ENCODE peak calls at places on chromosomes 3 and 15, in five cellular contexts. J, A, U, F and E are unnamed samples.

GRCh38 chr3:38059148-38059547 is 20.1 kb downstream of the DLEC1 start:
- DNase-seq in A (no peak), J (no peak), F (no peak), U (no peak), E (no peak)

GRCh38 chr3:17678116-17678741 is 64.2 kb downstream of the TBC1D5 start:
- DNase-seq in J (no peak), A (no peak), F (no peak), U (no peak), E (no peak)

GRCh38 chr15:36883705-36884355 is 216.5 kb downstream of the MEIS2 start:
- DNase-seq in U (peak; percentile 93), J (peak; percentile 66), F (no peak), A (peak; percentile 85), E (peak; percentile 44)

GRCh38 chr15:79943820-79944219 is 27.2 kb downstream of the BCL2A1 start:
- DNase-seq in F (no peak), U (no peak), J (peak; percentile 76), A (no peak), E (no peak)

GRCh38 chr3:14474363-14475081 is 65.6 kb downstream of the GRIP2 start:
- DNase-seq in A (no peak), U (no peak), J (no peak), F (no peak), E (no peak)

GRCh38 chr15:98311566-98312188 is 336.7 kb upstream of the IGF1R start:
- DNase-seq in F (no peak), U (peak; percentile 83), A (peak; percentile 84), J (peak; percentile 33), E (peak; percentile 50)

GRCh38 chr3:128496602-128497304 is 3.8 kb upstream of the GATA2 start:
- DNase-seq in J (no peak), U (peak; percentile 48), F (no peak), A (no peak), E (no peak)

GRCh38 chr3:24451461-24452099 is 43.1 kb downstream of the THRB start:
- DNase-seq in F (peak; percentile 91), J (no peak), A (no peak), U (no peak), E (no peak)

GRCh38 chr3:33131328-33132018 is 17.7 kb downstream of the CRTAP start:
- DNase-seq in F (peak; percentile 48), A (peak; percentile 76), U (peak; percentile 46), J (peak; percentile 41), E (peak; percentile 52)

GRCh38 chr3:126270145-126270811 is 86.9 kb downstream of the KLF15 start:
- DNase-seq in J (no peak), F (no peak), A (peak; percentile 84), U (no peak), E (no peak)

GRCh38 chr3:32384938-32385337 is 6.7 kb upstream of the CMTM7 start:
- DNase-seq in A (no peak), F (no peak), U (no peak), J (no peak), E (no peak)

GRCh38 chr3:55488398-55489055 is 1.4 kb upstream of the WNT5A start:
- DNase-seq in J (peak; percentile 81), A (peak; percentile 68), U (peak; percentile 76), F (no peak), E (no peak)

GRCh38 chr3:11346416-11346815 is 74.2 kb downstream of the ATG7 start:
- DNase-seq in U (no peak), A (no peak), F (peak; percentile 36), J (peak; percentile 63), E (no peak)

GRCh38 chr3:148540266-148540665 is 157.4 kb upstream of the AGTR1 start:
- DNase-seq in F (no peak), J (no peak), U (no peak), A (no peak), E (no peak)

GRCh38 chr3:53800041-53800440 is 46.2 kb downstream of the CHDH start:
- DNase-seq in J (no peak), A (no peak), U (no peak), F (no peak), E (no peak)

GRCh38 chr3:79983063-79983561 is 215.3 kb upstream of the ROBO1 start:
- DNase-seq in F (no peak), U (no peak), J (no peak), A (no peak), E (no peak)

GRCh38 chr3:8532251-8532831 is 30.7 kb downstream of the LMCD1 start:
- DNase-seq in U (no peak), J (no peak), A (no peak), F (no peak), E (no peak)

GRCh38 chr3:121871434-121871833 is 22.8 kb upstream of the SLC15A2 start:
- DNase-seq in U (no peak), A (no peak), J (no peak), F (no peak), E (no peak)

GRCh38 chr3:58326267-58326932 is 6.3 kb upstream of the PXK start:
- DNase-seq in A (no peak), F (no peak), J (no peak), U (no peak), E (no peak)

GRCh38 chr3:123660900-123661299 is 76.0 kb upstream of the HACD2 start:
- DNase-seq in U (peak; percentile 84), A (peak; percentile 79), J (peak; percentile 94), F (no peak), E (peak; percentile 85)

GRCh38 chr3:133812872-133813271 is 7.3 kb downstream of the SRPRB start:
- DNase-seq in U (no peak), A (no peak), F (no peak), J (no peak), E (no peak)

GRCh38 chr3:185527364-185527763 is 25.0 kb downstream of the LIPH start:
- DNase-seq in J (no peak), A (no peak), U (no peak), F (peak; percentile 47), E (no peak)